ENCODE peak calls at places on chromosome 7, in six cellular contexts. One of them, this sample, is unnamed.

GRCh38 chr7:30896041-30896440 is 15.6 kb upstream of the AQP1 start:
- DNase-seq in stomach: no peak
- DNase-seq in K562: peak
- DNase-seq in IMR-90: no peak
- DNase-seq in lower leg skin: no peak
- DNase-seq in adrenal gland: no peak
- DNase-seq in this sample: no peak

GRCh38 chr7:143250199-143250598 is 13.0 kb upstream of the GSTK1 start:
- DNase-seq in stomach: no peak
- DNase-seq in K562: no peak
- DNase-seq in IMR-90: no peak
- DNase-seq in lower leg skin: no peak
- DNase-seq in adrenal gland: no peak
- DNase-seq in this sample: no peak

GRCh38 chr7:7654964-7655363 is 14.4 kb downstream of the UMAD1 start:
- DNase-seq in stomach: no peak
- DNase-seq in K562: no peak
- DNase-seq in IMR-90: no peak
- DNase-seq in lower leg skin: no peak
- DNase-seq in adrenal gland: no peak
- DNase-seq in this sample: no peak

GRCh38 chr7:3493499-3493898 is 192.4 kb downstream of the SDK1 start:
- DNase-seq in stomach: no peak
- DNase-seq in K562: no peak
- DNase-seq in IMR-90: peak
- DNase-seq in lower leg skin: no peak
- DNase-seq in adrenal gland: no peak
- DNase-seq in this sample: peak

GRCh38 chr7:4709187-4709586 is 27.1 kb downstream of the FOXK1 start:
- DNase-seq in stomach: no peak
- DNase-seq in K562: no peak
- DNase-seq in IMR-90: no peak
- DNase-seq in lower leg skin: no peak
- DNase-seq in adrenal gland: no peak
- DNase-seq in this sample: no peak

GRCh38 chr7:139989366-139990141 is 73.2 kb downstream of the PARP12 start:
- DNase-seq in stomach: no peak
- DNase-seq in K562: no peak
- DNase-seq in IMR-90: no peak
- DNase-seq in lower leg skin: no peak
- DNase-seq in adrenal gland: no peak
- DNase-seq in this sample: no peak

GRCh38 chr7:69482676-69483075 is 115.6 kb upstream of the AUTS2 start:
- DNase-seq in stomach: no peak
- DNase-seq in K562: no peak
- DNase-seq in IMR-90: no peak
- DNase-seq in lower leg skin: no peak
- DNase-seq in adrenal gland: no peak
- DNase-seq in this sample: no peak

GRCh38 chr7:13603661-13604060 is 385.8 kb downstream of the ETV1 start:
- DNase-seq in stomach: no peak
- DNase-seq in K562: no peak
- DNase-seq in IMR-90: peak
- DNase-seq in lower leg skin: no peak
- DNase-seq in adrenal gland: no peak
- DNase-seq in this sample: no peak

GRCh38 chr7:141073173-141073640 is 657 bp upstream of the TMEM178B start:
- DNase-seq in stomach: no peak
- DNase-seq in K562: no peak
- DNase-seq in IMR-90: peak
- DNase-seq in lower leg skin: no peak
- DNase-seq in adrenal gland: no peak
- DNase-seq in this sample: no peak

GRCh38 chr7:93185303-93186027 is 37.3 kb upstream of the SAMD9L start:
- DNase-seq in stomach: no peak
- DNase-seq in K562: no peak
- DNase-seq in IMR-90: peak
- DNase-seq in lower leg skin: no peak
- DNase-seq in adrenal gland: no peak
- DNase-seq in this sample: no peak

GRCh38 chr7:131042269-131043160 is 285.2 kb upstream of the MKLN1 start:
- DNase-seq in stomach: no peak
- DNase-seq in K562: no peak
- DNase-seq in IMR-90: no peak
- DNase-seq in lower leg skin: no peak
- DNase-seq in adrenal gland: no peak
- DNase-seq in this sample: no peak

GRCh38 chr7:50359995-50360925 is 55.7 kb downstream of the IKZF1 start:
- DNase-seq in stomach: no peak
- DNase-seq in K562: peak
- DNase-seq in IMR-90: no peak
- DNase-seq in lower leg skin: no peak
- DNase-seq in adrenal gland: no peak
- DNase-seq in this sample: no peak

GRCh38 chr7:27251513-27252306 is 9.1 kb downstream of the EVX1 start:
- DNase-seq in stomach: no peak
- DNase-seq in K562: no peak
- DNase-seq in IMR-90: no peak
- DNase-seq in lower leg skin: no peak
- DNase-seq in adrenal gland: no peak
- DNase-seq in this sample: no peak

GRCh38 chr7:50446542-50446960 is 3.6 kb downstream of the FIGNL1 start:
- DNase-seq in stomach: no peak
- DNase-seq in K562: no peak
- DNase-seq in IMR-90: peak
- DNase-seq in lower leg skin: no peak
- DNase-seq in adrenal gland: no peak
- DNase-seq in this sample: peak

GRCh38 chr7:5656233-5656632 is 125.2 kb downstream of the RNF216 start:
- DNase-seq in stomach: no peak
- DNase-seq in K562: no peak
- DNase-seq in IMR-90: no peak
- DNase-seq in lower leg skin: no peak
- DNase-seq in adrenal gland: no peak
- DNase-seq in this sample: no peak

GRCh38 chr7:158776474-158776873 is 52.8 kb downstream of the ESYT2 start:
- DNase-seq in stomach: no peak
- DNase-seq in K562: no peak
- DNase-seq in IMR-90: no peak
- DNase-seq in lower leg skin: no peak
- DNase-seq in adrenal gland: no peak
- DNase-seq in this sample: no peak

GRCh38 chr7:109842386-109842785 is 1248.5 kb upstream of the LRRN3 start:
- DNase-seq in stomach: no peak
- DNase-seq in K562: no peak
- DNase-seq in IMR-90: no peak
- DNase-seq in lower leg skin: no peak
- DNase-seq in adrenal gland: no peak
- DNase-seq in this sample: no peak

GRCh38 chr7:139108256-139109187 is 998 bp downstream of the ZC3HAV1 start:
- DNase-seq in stomach: peak
- DNase-seq in K562: peak
- DNase-seq in IMR-90: peak
- DNase-seq in lower leg skin: no peak
- DNase-seq in adrenal gland: peak
- DNase-seq in this sample: peak

GRCh38 chr7:73436031-73436929 is 2.7 kb downstream of the FZD9 start:
- DNase-seq in stomach: no peak
- DNase-seq in K562: no peak
- DNase-seq in IMR-90: no peak
- DNase-seq in lower leg skin: no peak
- DNase-seq in adrenal gland: no peak
- DNase-seq in this sample: peak

GRCh38 chr7:95434501-95435421 is at the start of gene PON2:
- DNase-seq in stomach: peak
- DNase-seq in K562: peak
- DNase-seq in IMR-90: peak
- DNase-seq in lower leg skin: peak
- DNase-seq in adrenal gland: peak
- DNase-seq in this sample: peak

GRCh38 chr7:95433952-95434351 is 876 bp downstream of the PON2 start:
- DNase-seq in stomach: no peak
- DNase-seq in K562: no peak
- DNase-seq in IMR-90: no peak
- DNase-seq in lower leg skin: no peak
- DNase-seq in adrenal gland: no peak
- DNase-seq in this sample: no peak

GRCh38 chr7:95433129-95433528 is 1.7 kb downstream of the PON2 start:
- DNase-seq in stomach: no peak
- DNase-seq in K562: no peak
- DNase-seq in IMR-90: no peak
- DNase-seq in lower leg skin: no peak
- DNase-seq in adrenal gland: no peak
- DNase-seq in this sample: no peak

GRCh38 chr7:95436407-95436806 is 1.6 kb upstream of the PON2 start:
- DNase-seq in stomach: no peak
- DNase-seq in K562: no peak
- DNase-seq in IMR-90: no peak
- DNase-seq in lower leg skin: no peak
- DNase-seq in adrenal gland: no peak
- DNase-seq in this sample: no peak

DNA sequence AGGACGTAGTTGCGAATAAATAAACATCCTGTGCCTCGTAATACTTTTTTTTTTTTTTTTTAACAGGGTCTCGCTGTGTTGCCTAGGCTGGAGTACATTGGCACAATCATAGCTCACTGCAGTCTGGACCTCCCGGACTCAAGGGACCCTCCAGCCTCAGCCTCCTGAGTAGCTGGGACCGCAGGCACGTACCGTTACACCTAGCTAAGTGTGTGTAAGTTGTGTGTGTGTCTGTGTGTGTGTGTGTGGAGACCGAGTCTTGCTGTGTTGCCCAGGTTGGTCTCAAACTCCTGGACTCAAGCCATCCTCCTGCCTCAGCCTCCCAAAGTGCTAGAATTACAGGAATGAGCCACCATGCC is 573 bp upstream of the PON2 start:
- DNase-seq in stomach: no peak
- DNase-seq in K562: no peak
- DNase-seq in IMR-90: no peak
- DNase-seq in lower leg skin: no peak
- DNase-seq in adrenal gland: no peak
- DNase-seq in this sample: no peak
- TF ChIP-seq POLR2A in stomach: no peak
- TF ChIP-seq POLR2A in K562: no peak
- TF ChIP-seq POLR2A in IMR-90: no peak
- TF ChIP-seq POLR2A in lower leg skin: no peak
- TF ChIP-seq POLR2A in adrenal gland: no peak
- TF ChIP-seq POLR2A in this sample: no peak

GRCh38 chr7:123131140-123131539 is 68.6 kb downstream of the SLC13A1 start:
- DNase-seq in stomach: no peak
- DNase-seq in K562: no peak
- DNase-seq in IMR-90: no peak
- DNase-seq in lower leg skin: no peak
- DNase-seq in adrenal gland: no peak
- DNase-seq in this sample: no peak

GRCh38 chr7:123126691-123127090 is 73.1 kb downstream of the SLC13A1 start:
- DNase-seq in stomach: no peak
- DNase-seq in K562: no peak
- DNase-seq in IMR-90: no peak
- DNase-seq in lower leg skin: no peak
- DNase-seq in adrenal gland: no peak
- DNase-seq in this sample: no peak

GRCh38 chr7:123133924-123134323 is 65.8 kb downstream of the SLC13A1 start:
- DNase-seq in stomach: no peak
- DNase-seq in K562: no peak
- DNase-seq in IMR-90: no peak
- DNase-seq in lower leg skin: no peak
- DNase-seq in adrenal gland: no peak
- DNase-seq in this sample: no peak

GRCh38 chr7:123135960-123136359 is 63.8 kb downstream of the SLC13A1 start:
- DNase-seq in stomach: no peak
- DNase-seq in K562: no peak
- DNase-seq in IMR-90: no peak
- DNase-seq in lower leg skin: no peak
- DNase-seq in adrenal gland: no peak
- DNase-seq in this sample: no peak

GRCh38 chr7:123131556-123132345 is 68.0 kb downstream of the SLC13A1 start:
- DNase-seq in stomach: no peak
- DNase-seq in K562: no peak
- DNase-seq in IMR-90: no peak
- DNase-seq in lower leg skin: no peak
- DNase-seq in adrenal gland: no peak
- DNase-seq in this sample: no peak
- TF ChIP-seq POLR2A in stomach: no peak
- TF ChIP-seq POLR2A in K562: no peak
- TF ChIP-seq POLR2A in IMR-90: no peak
- TF ChIP-seq POLR2A in lower leg skin: no peak
- TF ChIP-seq POLR2A in adrenal gland: no peak
- TF ChIP-seq POLR2A in this sample: no peak

DNA sequence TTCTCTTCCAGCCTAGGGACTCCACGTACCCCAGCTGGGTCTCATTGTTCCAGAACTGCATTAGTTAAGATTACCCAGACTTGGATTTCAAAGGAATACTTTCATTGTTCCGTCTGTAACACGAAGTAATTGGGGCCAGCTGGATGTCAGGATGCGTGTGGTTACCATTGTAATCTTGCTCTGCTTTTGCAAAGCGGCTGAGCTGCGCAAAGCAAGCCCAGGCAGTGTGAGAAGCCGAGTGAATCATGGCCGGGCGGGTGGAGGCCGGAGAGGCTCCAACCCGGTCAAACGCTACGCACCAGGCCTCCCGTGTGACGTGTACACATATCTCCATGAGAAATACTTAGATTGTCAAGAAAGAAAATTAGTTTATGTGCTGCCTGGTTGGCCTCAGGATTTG is 21.0 kb downstream of the LRRC17 start:
- DNase-seq in stomach: peak
- DNase-seq in K562: no peak
- DNase-seq in IMR-90: peak
- DNase-seq in lower leg skin: peak
- DNase-seq in adrenal gland: peak
- DNase-seq in this sample: no peak
- TF ChIP-seq POLR2A in stomach: no peak
- TF ChIP-seq POLR2A in K562: no peak
- TF ChIP-seq POLR2A in IMR-90: no peak
- TF ChIP-seq POLR2A in lower leg skin: no peak
- TF ChIP-seq POLR2A in adrenal gland: no peak
- TF ChIP-seq POLR2A in this sample: no peak

GRCh38 chr7:875051-875450 is 1.3 kb upstream of the GET4 start:
- DNase-seq in stomach: no peak
- DNase-seq in K562: no peak
- DNase-seq in IMR-90: no peak
- DNase-seq in lower leg skin: no peak
- DNase-seq in adrenal gland: no peak
- DNase-seq in this sample: no peak

GRCh38 chr7:875476-876076 is 778 bp upstream of the GET4 start:
- DNase-seq in stomach: no peak
- DNase-seq in K562: no peak
- DNase-seq in IMR-90: no peak
- DNase-seq in lower leg skin: no peak
- DNase-seq in adrenal gland: no peak
- DNase-seq in this sample: no peak

GRCh38 chr7:874036-874749 is 2.2 kb upstream of the GET4 start:
- DNase-seq in stomach: no peak
- DNase-seq in K562: peak
- DNase-seq in IMR-90: no peak
- DNase-seq in lower leg skin: no peak
- DNase-seq in adrenal gland: no peak
- DNase-seq in this sample: no peak

GRCh38 chr7:871900-872537 is 4.3 kb upstream of the GET4 start:
- DNase-seq in stomach: no peak
- DNase-seq in K562: no peak
- DNase-seq in IMR-90: no peak
- DNase-seq in lower leg skin: no peak
- DNase-seq in adrenal gland: no peak
- DNase-seq in this sample: no peak

GRCh38 chr7:873367-874002 is 2.9 kb upstream of the GET4 start:
- DNase-seq in stomach: peak
- DNase-seq in K562: peak
- DNase-seq in IMR-90: peak
- DNase-seq in lower leg skin: peak
- DNase-seq in adrenal gland: peak
- DNase-seq in this sample: peak
- TF ChIP-seq POLR2A in stomach: no peak
- TF ChIP-seq POLR2A in K562: peak
- TF ChIP-seq POLR2A in IMR-90: no peak
- TF ChIP-seq POLR2A in lower leg skin: no peak
- TF ChIP-seq POLR2A in adrenal gland: no peak
- TF ChIP-seq POLR2A in this sample: no peak

This sample was measured in H54.